ENCODE peak calls at places on chromosome 3, in six cellular contexts. S is neuronal stem cell, K is mesenchymal stem cell, F is H9, O is IMR-90, W is mesendoderm. T is an unnamed sample.
A peak's percentile ranks its signal among the peaks of the same experiment; 100 is the strongest.

GRCh38 chr3:86814918-86815655 is 175.9 kb downstream of the VGLL3 start:
- DNase-seq in O (peak; percentile 51), S (no peak), W (peak; percentile 6), F (peak; percentile 36), K (no peak), T (peak; percentile 19)

GRCh38 chr3:53196575-53197407 is 35.8 kb downstream of the PRKCD start:
- DNase-seq in O (peak; percentile 62), F (peak; percentile 82), W (peak; percentile 96), S (no peak), K (peak; percentile 75), T (no peak)

GRCh38 chr3:103685940-103686339 is 1251.1 kb downstream of the ZPLD1 start:
- DNase-seq in K (no peak), F (no peak), S (no peak), W (no peak), O (no peak), T (no peak)

GRCh38 chr3:14194865-14195264 is 16.2 kb downstream of the LSM3 start:
- DNase-seq in S (no peak), O (no peak), K (no peak), F (no peak), W (no peak), T (no peak)

GRCh38 chr3:61978460-61979419 is 394.6 kb downstream of the FEZF2 start:
- DNase-seq in W (no peak), F (no peak), K (no peak), S (no peak), O (no peak), T (no peak)

GRCh38 chr3:157199841-157200240 is 39.9 kb upstream of the CCNL1 start:
- DNase-seq in O (peak; percentile 21), W (no peak), F (no peak), S (no peak), K (no peak), T (no peak)

GRCh38 chr3:16464499-16465150 is 48.9 kb downstream of the RFTN1 start:
- DNase-seq in W (no peak), O (peak; percentile 29), K (peak; percentile 34), S (no peak), F (no peak), T (no peak)

GRCh38 chr3:129892486-129892856 is 1.0 kb downstream of the TMCC1 start:
- DNase-seq in F (no peak), S (no peak), O (no peak), K (no peak), W (no peak), T (no peak)

GRCh38 chr3:186200746-186201145 is 91.9 kb upstream of the ETV5 start:
- DNase-seq in W (no peak), F (no peak), O (no peak), S (no peak), K (no peak), T (no peak)

GRCh38 chr3:109731639-109732473 is 394.5 kb upstream of the DPPA4 start:
- DNase-seq in F (no peak), O (peak; percentile 72), W (peak; percentile 58), K (peak; percentile 60), S (peak; percentile 35), T (no peak)

GRCh38 chr3:149000207-149000745 is 8.9 kb downstream of the GYG1 start:
- DNase-seq in O (peak; percentile 69), K (no peak), F (no peak), W (no peak), S (no peak), T (no peak)

GRCh38 chr3:126421573-126422119 is 26.9 kb downstream of the CFAP100 start:
- DNase-seq in K (no peak), W (no peak), F (no peak), O (no peak), S (no peak), T (peak; percentile 42)

GRCh38 chr3:42256135-42256819 is 9.7 kb downstream of the CCK start:
- DNase-seq in K (no peak), O (peak; percentile 56), F (no peak), W (no peak), S (no peak), T (no peak)

GRCh38 chr3:103684956-103685355 is 1250.1 kb downstream of the ZPLD1 start:
- DNase-seq in S (no peak), W (no peak), O (no peak), K (no peak), F (no peak), T (no peak)

GRCh38 chr3:178059124-178059523 is 477.1 kb upstream of the KCNMB2 start:
- DNase-seq in S (no peak), W (no peak), K (peak; percentile 63), F (no peak), O (peak; percentile 57), T (no peak)

GRCh38 chr3:78754066-78754743 is 1013.6 kb downstream of the ROBO1 start:
- DNase-seq in F (no peak), O (peak; percentile 73), W (peak; percentile 37), S (no peak), K (no peak), T (no peak)

GRCh38 chr3:64871955-64872354 is 184.2 kb upstream of the ADAMTS9 start:
- DNase-seq in F (no peak), O (no peak), W (peak; percentile 64), S (no peak), K (no peak), T (no peak)

GRCh38 chr3:100210777-100211145 is 50.0 kb upstream of the TBC1D23 start:
- DNase-seq in W (peak; percentile 43), S (no peak), K (peak; percentile 99), F (peak; percentile 56), O (peak; percentile 95), T (peak; percentile 31)

GRCh38 chr3:136173939-136174338 is 22.2 kb downstream of the MSL2 start:
- DNase-seq in O (no peak), F (no peak), S (no peak), W (no peak), K (no peak), T (no peak)

GRCh38 chr3:47244531-47245100 is 38.0 kb downstream of the KIF9 start:
- DNase-seq in W (no peak), O (no peak), F (no peak), S (no peak), K (no peak), T (no peak)

GRCh38 chr3:4411236-4411635 is 55.8 kb downstream of the SUMF1 start:
- DNase-seq in W (no peak), S (no peak), K (no peak), O (no peak), F (no peak), T (no peak)
- H2BK15ac ChIP-seq in W (no peak overlapping the region), S (no peak overlapping the region), K (no peak overlapping the region), O (no peak overlapping the region), F (no peak overlapping the region), T (no peak overlapping the region)

GRCh38 chr3:10757821-10758130 is 58.3 kb upstream of the SLC6A11 start:
- DNase-seq in W (no peak), K (no peak), O (no peak), S (no peak), F (no peak), T (no peak)

GRCh38 chr3:10753964-10754363 is 62.1 kb upstream of the SLC6A11 start:
- DNase-seq in F (peak; percentile 83), O (peak; percentile 32), S (peak; percentile 66), W (peak; percentile 76), K (peak; percentile 28), T (peak; percentile 94)

GRCh38 chr3:10758304-10759037 is 57.6 kb upstream of the SLC6A11 start:
- DNase-seq in K (peak; percentile 53), W (peak; percentile 75), S (peak; percentile 62), O (peak; percentile 66), F (peak; percentile 81), T (peak; percentile 69)

GRCh38 chr3:10757021-10757820 is 58.8 kb upstream of the SLC6A11 start:
- DNase-seq in O (peak; percentile 13), K (no peak), S (no peak), F (no peak), W (no peak), T (no peak)

GRCh38 chr3:10756546-10756945 is 59.5 kb upstream of the SLC6A11 start:
- DNase-seq in K (no peak), S (no peak), F (no peak), O (no peak), W (no peak), T (no peak)
- H2BK15ac ChIP-seq in K (no peak overlapping the region), S (no peak overlapping the region), F (no peak overlapping the region), O (no peak overlapping the region), W (no peak overlapping the region), T (no peak overlapping the region)

GRCh38 chr3:152346740-152347139 is 78.0 kb downstream of the MBNL1 start:
- DNase-seq in K (no peak), S (no peak), F (no peak), O (no peak), W (no peak), T (no peak)
- H2BK15ac ChIP-seq in K (no peak overlapping the region), S (no peak overlapping the region), F (no peak overlapping the region), O (no peak overlapping the region), W (no peak overlapping the region), T (no peak overlapping the region)

GRCh38 chr3:195023989-195024388 is 247.0 kb downstream of the XXYLT1 start:
- DNase-seq in K (no peak), S (no peak), O (no peak), W (no peak), F (no peak), T (no peak)

GRCh38 chr3:195021674-195022073 is 249.3 kb downstream of the XXYLT1 start:
- DNase-seq in F (no peak), K (no peak), W (no peak), O (no peak), S (no peak), T (no peak)

GRCh38 chr3:195020921-195021320 is 250.0 kb downstream of the XXYLT1 start:
- DNase-seq in W (no peak), F (no peak), O (no peak), K (no peak), S (no peak), T (no peak)

GRCh38 chr3:195023576-195023975 is 247.4 kb downstream of the XXYLT1 start:
- DNase-seq in O (no peak), K (no peak), S (no peak), F (no peak), W (no peak), T (no peak)

DNA sequence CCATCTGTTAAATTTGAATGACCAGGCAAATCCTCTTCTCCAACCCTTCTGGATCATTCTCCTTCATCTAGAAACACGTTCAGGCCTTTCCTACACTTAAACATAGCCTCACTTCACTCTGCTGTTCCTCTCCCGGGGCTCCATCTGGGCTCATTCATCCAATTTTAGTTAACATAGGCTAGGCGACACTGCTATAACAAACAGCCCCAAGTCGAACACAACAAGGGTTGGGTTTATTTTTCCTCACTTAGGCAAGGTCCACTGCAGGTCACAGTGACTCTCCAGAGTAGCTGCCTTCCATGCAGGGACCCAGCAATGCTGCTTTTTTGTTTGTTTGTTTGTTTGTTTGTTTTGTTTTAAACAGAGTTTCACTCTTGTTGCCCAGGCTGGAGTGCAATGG is 250.8 kb downstream of the XXYLT1 start:
- DNase-seq in W (no peak), O (no peak), F (no peak), K (no peak), S (no peak), T (no peak)
- H2BK15ac ChIP-seq in W (no peak overlapping the region), O (no peak overlapping the region), F (no peak overlapping the region), K (no peak overlapping the region), S (no peak overlapping the region), T (no peak overlapping the region)

GRCh38 chr3:143150979-143151726 is 31.6 kb downstream of the CHST2 start:
- DNase-seq in F (no peak), O (no peak), W (no peak), K (no peak), S (no peak), T (no peak)

GRCh38 chr3:143150076-143150475 is 30.5 kb downstream of the CHST2 start:
- DNase-seq in K (no peak), S (no peak), W (no peak), F (no peak), O (no peak), T (no peak)

GRCh38 chr3:143145951-143146350 is 26.4 kb downstream of the CHST2 start:
- DNase-seq in O (no peak), K (no peak), W (no peak), F (no peak), S (no peak), T (no peak)

GRCh38 chr3:143142354-143142753 is 22.8 kb downstream of the CHST2 start:
- DNase-seq in K (no peak), O (no peak), S (no peak), F (no peak), W (no peak), T (no peak)

GRCh38 chr3:143146875-143147274 is 27.3 kb downstream of the CHST2 start:
- DNase-seq in F (no peak), W (no peak), K (no peak), O (no peak), S (no peak), T (no peak)
- H2BK15ac ChIP-seq in F (no peak overlapping the region), W (no peak overlapping the region), K (no peak overlapping the region), O (no peak overlapping the region), S (no peak overlapping the region), T (no peak overlapping the region)